ENCODE peak calls at places on chromosome 10, in ten cellular contexts. E, O, F, T, I, R, X, V, Z and Q are unnamed samples.

GRCh38 chr10:132838346-132838970 is 52.5 kb upstream of the NKX6-2 start:
- DNase-seq in V (no peak), Z (no peak), I (no peak), X (no peak), O (no peak), R (no peak), T (no peak), E (no peak), F (no peak), Q (no peak)

GRCh38 chr10:14247650-14248258 is 83.0 kb downstream of the FRMD4A start:
- DNase-seq in F (no peak), I (no peak), O (no peak), V (no peak), Z (no peak), T (no peak), E (no peak), X (no peak), R (no peak), Q (no peak)

GRCh38 chr10:124125305-124126116 is 32.1 kb upstream of the CHST15 start:
- DNase-seq in Z (no peak), I (no peak), R (no peak), E (no peak), O (no peak), T (no peak), X (no peak), V (no peak), F (no peak), Q (no peak)

GRCh38 chr10:59805043-59805442 is 51.8 kb upstream of the MRLN start:
- DNase-seq in V (no peak), X (no peak), E (peak), F (no peak), O (no peak), Z (peak), R (no peak), T (no peak), I (no peak), Q (no peak)

GRCh38 chr10:71080381-71081228 is 131.8 kb upstream of the UNC5B start:
- DNase-seq in R (no peak), O (no peak), I (peak), E (no peak), T (peak), F (no peak), Z (no peak), V (no peak), X (no peak), Q (no peak)

GRCh38 chr10:97574374-97575100 is 2.0 kb downstream of the ANKRD2 start:
- DNase-seq in O (peak), X (no peak), V (peak), T (no peak), F (no peak), I (peak), E (no peak), R (no peak), Z (peak), Q (no peak)

GRCh38 chr10:79344502-79345195 is 2.6 kb upstream of the PPIF start:
- DNase-seq in Z (no peak), X (no peak), T (no peak), V (no peak), O (peak), I (peak), F (no peak), E (no peak), R (no peak), Q (no peak)

GRCh38 chr10:57716884-57717283 is 550.8 kb downstream of the IPMK start:
- DNase-seq in R (no peak), V (no peak), E (no peak), F (no peak), T (no peak), I (no peak), O (no peak), X (no peak), Z (peak), Q (no peak)

GRCh38 chr10:1033601-1034000 is 7.9 kb upstream of the IDI2 start:
- DNase-seq in O (no peak), T (no peak), X (no peak), V (no peak), I (no peak), Z (no peak), E (no peak), F (no peak), R (no peak), Q (no peak)